ENCODE peak calls at places on chromosomes 2 and 18, in five cellular contexts. H is AG04450; J is NCI-H1105 treated with DMSO at 0.1 percent for 48 hours; P is stimulated activated CD8-positive, alpha-beta memory T cell treated with anti-CD3 and anti-CD28 coated beads, Interleukin-4, amount 100 ng/mL, for 24 hours; S is A549. B is an unnamed sample.

GRCh38 chr18:29823671-29824070 is 1218.9 kb downstream of the DSC3 start:
- DNase-seq in H (no peak), J (no peak), P (no peak), S (no peak), B (no peak)

GRCh38 chr18:44733069-44733753 is 52.5 kb downstream of the SETBP1 start:
- DNase-seq in H (peak), J (no peak), P (peak), S (peak), B (no peak)

GRCh38 chr18:30675072-30675471 is 367.5 kb downstream of the DSC3 start:
- DNase-seq in H (no peak), J (no peak), P (no peak), S (no peak), B (no peak)

GRCh38 chr18:77478619-77479018 is 229.0 kb downstream of the GALR1 start:
- DNase-seq in H (no peak), J (no peak), P (no peak), S (no peak), B (no peak)

GRCh38 chr18:48782381-48782841 is 168.4 kb downstream of the SMAD7 start:
- DNase-seq in H (no peak), J (no peak), P (no peak), S (no peak), B (no peak)

GRCh38 chr2:123720760-123721159 is 304.3 kb upstream of the CNTNAP5 start:
- DNase-seq in H (no peak), J (no peak), P (no peak), S (no peak), B (no peak)

GRCh38 chr2:2763998-2764355 is 432.9 kb upstream of the MYT1L start:
- DNase-seq in H (no peak), J (no peak), P (no peak), S (no peak), B (no peak)

GRCh38 chr2:55838653-55839052 is 84.9 kb downstream of the EFEMP1 start:
- DNase-seq in H (no peak), J (peak), P (no peak), S (peak), B (no peak)

GRCh38 chr2:11768940-11769339 is 22.5 kb downstream of the LPIN1 start:
- DNase-seq in H (no peak), J (no peak), P (no peak), S (no peak), B (no peak)

GRCh38 chr2:9752441-9753275 is 90.6 kb upstream of the TAF1B start:
- DNase-seq in H (peak), J (no peak), P (peak), S (peak), B (no peak)

GRCh38 chr2:235493775-235494715 is at the start of gene AGAP1:
- DNase-seq in H (peak), J (peak), P (peak), S (peak), B (peak)

B was measured in NCI-H2171 treated with DMSO at 0.1 percent for 48 hours.